ENCODE peak calls at places on chromosomes 7 and 10, in five cellular contexts. One of them, this sample, is unnamed.
A peak's percentile ranks its signal among the peaks of the same experiment; 100 is the strongest.

GRCh38 chr7:124452176-124452575 is 313.4 kb downstream of the GPR37 start:
- DNase-seq in sigmoid colon: no peak
- DNase-seq in neural progenitor cell: no peak
- DNase-seq in CD8-positive, alpha-beta T cell: no peak
- DNase-seq in cardiac fibroblast: no peak
- DNase-seq in this sample: no peak

GRCh38 chr7:129875160-129875559 is 77.6 kb downstream of the UBE2H start:
- DNase-seq in sigmoid colon: no peak
- DNase-seq in neural progenitor cell: no peak
- DNase-seq in CD8-positive, alpha-beta T cell: no peak
- DNase-seq in cardiac fibroblast: no peak
- DNase-seq in this sample: no peak

GRCh38 chr10:117374506-117375359 is 507 bp downstream of the PDZD8 start:
- DNase-seq in sigmoid colon: peak; percentile 68
- DNase-seq in neural progenitor cell: peak; percentile 77
- DNase-seq in CD8-positive, alpha-beta T cell: peak; percentile 31
- DNase-seq in cardiac fibroblast: peak; percentile 35
- DNase-seq in this sample: peak; percentile 45

GRCh38 chr10:31774291-31774900 is 154.2 kb downstream of the ARHGAP12 start:
- DNase-seq in sigmoid colon: no peak
- DNase-seq in neural progenitor cell: peak; percentile 91
- DNase-seq in CD8-positive, alpha-beta T cell: no peak
- DNase-seq in cardiac fibroblast: no peak
- DNase-seq in this sample: no peak

GRCh38 chr10:102242118-102242485 is 790 bp upstream of the PITX3 start:
- DNase-seq in sigmoid colon: no peak
- DNase-seq in neural progenitor cell: no peak
- DNase-seq in CD8-positive, alpha-beta T cell: no peak
- DNase-seq in cardiac fibroblast: no peak
- DNase-seq in this sample: no peak

GRCh38 chr10:120103957-120104560 is 211.5 kb downstream of the SEC23IP start:
- DNase-seq in sigmoid colon: no peak
- DNase-seq in neural progenitor cell: no peak
- DNase-seq in CD8-positive, alpha-beta T cell: no peak
- DNase-seq in cardiac fibroblast: no peak
- DNase-seq in this sample: no peak

GRCh38 chr7:138245216-138245615 is 169.0 kb downstream of the AKR1D1 start:
- DNase-seq in sigmoid colon: no peak
- DNase-seq in neural progenitor cell: no peak
- DNase-seq in CD8-positive, alpha-beta T cell: no peak
- DNase-seq in cardiac fibroblast: no peak
- DNase-seq in this sample: no peak

GRCh38 chr7:155696747-155697146 is 52.3 kb downstream of the RBM33 start:
- DNase-seq in sigmoid colon: no peak
- DNase-seq in neural progenitor cell: no peak
- DNase-seq in CD8-positive, alpha-beta T cell: no peak
- DNase-seq in cardiac fibroblast: no peak
- DNase-seq in this sample: no peak

GRCh38 chr10:110142965-110143364 is 64.4 kb upstream of the MXI1 start:
- DNase-seq in sigmoid colon: no peak
- DNase-seq in neural progenitor cell: no peak
- DNase-seq in CD8-positive, alpha-beta T cell: no peak
- DNase-seq in cardiac fibroblast: no peak
- DNase-seq in this sample: no peak

GRCh38 chr7:102155821-102156441 is 130.7 kb upstream of the SH2B2 start:
- DNase-seq in sigmoid colon: no peak
- DNase-seq in neural progenitor cell: no peak
- DNase-seq in CD8-positive, alpha-beta T cell: no peak
- DNase-seq in cardiac fibroblast: no peak
- DNase-seq in this sample: no peak

GRCh38 chr7:105878746-105879605 is 2.6 kb upstream of the ATXN7L1 start:
- DNase-seq in sigmoid colon: no peak
- DNase-seq in neural progenitor cell: no peak
- DNase-seq in CD8-positive, alpha-beta T cell: no peak
- DNase-seq in cardiac fibroblast: no peak
- DNase-seq in this sample: no peak

GRCh38 chr7:105875505-105875904 is 894 bp downstream of the ATXN7L1 start:
- DNase-seq in sigmoid colon: no peak
- DNase-seq in neural progenitor cell: no peak
- DNase-seq in CD8-positive, alpha-beta T cell: no peak
- DNase-seq in cardiac fibroblast: no peak
- DNase-seq in this sample: no peak

GRCh38 chr7:105876091-105876963 is at the start of gene ATXN7L1:
- DNase-seq in sigmoid colon: peak; percentile 98
- DNase-seq in neural progenitor cell: peak; percentile 98
- DNase-seq in CD8-positive, alpha-beta T cell: peak; percentile 85
- DNase-seq in cardiac fibroblast: peak; percentile 97
- DNase-seq in this sample: peak; percentile 98

GRCh38 chr7:105877736-105878135 is 1.3 kb upstream of the ATXN7L1 start:
- DNase-seq in sigmoid colon: no peak
- DNase-seq in neural progenitor cell: no peak
- DNase-seq in CD8-positive, alpha-beta T cell: no peak
- DNase-seq in cardiac fibroblast: no peak
- DNase-seq in this sample: no peak

GRCh38 chr7:105876964-105877601 is 684 bp upstream of the ATXN7L1 start:
- DNase-seq in sigmoid colon: peak; percentile 80
- DNase-seq in neural progenitor cell: peak; percentile 81
- DNase-seq in CD8-positive, alpha-beta T cell: peak; percentile 25
- DNase-seq in cardiac fibroblast: peak; percentile 55
- DNase-seq in this sample: peak; percentile 30
- TF ChIP-seq CTCF in sigmoid colon: no peak
- TF ChIP-seq CTCF in neural progenitor cell: no peak
- TF ChIP-seq CTCF in CD8-positive, alpha-beta T cell: no peak
- TF ChIP-seq CTCF in cardiac fibroblast: peak; percentile 16
- TF ChIP-seq CTCF in this sample: no peak

GRCh38 chr7:132652507-132652906 is 76.2 kb upstream of the PLXNA4 start:
- DNase-seq in sigmoid colon: no peak
- DNase-seq in neural progenitor cell: no peak
- DNase-seq in CD8-positive, alpha-beta T cell: no peak
- DNase-seq in cardiac fibroblast: no peak
- DNase-seq in this sample: no peak

GRCh38 chr7:132653364-132653930 is 77.2 kb upstream of the PLXNA4 start:
- DNase-seq in sigmoid colon: no peak
- DNase-seq in neural progenitor cell: no peak
- DNase-seq in CD8-positive, alpha-beta T cell: no peak
- DNase-seq in cardiac fibroblast: no peak
- DNase-seq in this sample: no peak

GRCh38 chr7:132656846-132657776 is 80.8 kb upstream of the PLXNA4 start:
- DNase-seq in sigmoid colon: no peak
- DNase-seq in neural progenitor cell: peak; percentile 38
- DNase-seq in CD8-positive, alpha-beta T cell: no peak
- DNase-seq in cardiac fibroblast: peak; percentile 18
- DNase-seq in this sample: peak; percentile 53

GRCh38 chr7:132655071-132655761 is 78.9 kb upstream of the PLXNA4 start:
- DNase-seq in sigmoid colon: peak; percentile 70
- DNase-seq in neural progenitor cell: peak; percentile 36
- DNase-seq in CD8-positive, alpha-beta T cell: peak; percentile 64
- DNase-seq in cardiac fibroblast: peak; percentile 30
- DNase-seq in this sample: no peak

GRCh38 chr7:132654150-132654549 is 77.9 kb upstream of the PLXNA4 start:
- DNase-seq in sigmoid colon: no peak
- DNase-seq in neural progenitor cell: no peak
- DNase-seq in CD8-positive, alpha-beta T cell: no peak
- DNase-seq in cardiac fibroblast: peak; percentile 21
- DNase-seq in this sample: no peak
- TF ChIP-seq CTCF in sigmoid colon: no peak
- TF ChIP-seq CTCF in neural progenitor cell: peak; percentile 37
- TF ChIP-seq CTCF in CD8-positive, alpha-beta T cell: no peak
- TF ChIP-seq CTCF in cardiac fibroblast: peak; percentile 43
- TF ChIP-seq CTCF in this sample: no peak

DNA sequence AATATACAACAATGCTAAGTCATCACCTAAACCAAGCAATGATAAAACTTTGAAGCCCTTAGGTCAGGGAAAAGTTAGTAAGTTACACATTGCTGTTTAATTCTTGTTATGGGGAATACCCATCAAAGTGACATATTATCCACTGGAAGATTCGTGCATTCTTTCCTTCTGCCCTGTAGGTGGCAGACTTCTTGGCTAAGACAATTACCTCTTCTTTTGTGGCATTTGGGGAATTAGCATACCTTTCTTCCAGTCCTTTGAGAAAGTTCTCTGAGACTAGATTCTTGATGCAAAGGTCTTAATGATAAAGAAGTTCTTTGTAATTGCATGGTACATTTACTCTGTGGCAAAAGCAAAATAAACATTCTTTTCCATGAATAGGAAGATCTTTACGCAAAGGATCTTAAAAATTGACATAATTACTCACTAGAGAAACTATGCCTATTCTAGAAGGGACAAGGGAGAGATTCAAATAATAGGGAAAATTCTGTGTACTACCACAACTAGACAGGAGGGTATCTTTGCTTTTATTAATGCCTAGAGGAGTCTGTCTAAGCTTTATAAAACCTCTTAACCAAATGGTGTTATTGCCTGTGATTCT is 395.9 kb downstream of the GRM8 start:
- DNase-seq in sigmoid colon: no peak
- DNase-seq in neural progenitor cell: peak; percentile 70
- DNase-seq in CD8-positive, alpha-beta T cell: no peak
- DNase-seq in cardiac fibroblast: peak; percentile 1
- DNase-seq in this sample: peak; percentile 31
- TF ChIP-seq CTCF in sigmoid colon: no peak
- TF ChIP-seq CTCF in neural progenitor cell: peak; percentile 79
- TF ChIP-seq CTCF in CD8-positive, alpha-beta T cell: peak; percentile 12
- TF ChIP-seq CTCF in cardiac fibroblast: no peak
- TF ChIP-seq CTCF in this sample: peak; percentile 56

DNA sequence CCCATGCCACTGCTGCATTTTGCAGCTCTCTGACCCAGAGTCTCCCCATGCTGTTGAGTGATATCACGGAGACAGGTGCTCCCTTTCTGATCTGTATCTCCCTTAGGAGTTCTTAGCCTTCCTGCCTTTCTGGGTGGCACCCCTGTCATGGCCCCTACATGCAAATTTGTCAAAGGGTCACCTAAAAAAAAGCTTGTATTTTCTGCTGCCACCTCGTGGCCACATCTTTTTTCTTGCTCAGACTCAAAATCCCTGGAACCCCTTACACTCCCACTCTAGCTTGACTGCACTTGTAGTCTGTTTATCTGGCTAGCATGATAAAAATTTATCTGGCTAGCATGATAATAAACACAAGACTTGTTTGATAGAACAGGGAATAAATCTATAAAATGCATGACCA is 809.1 kb downstream of the SORCS1 start:
- DNase-seq in sigmoid colon: no peak
- DNase-seq in neural progenitor cell: peak; percentile 29
- DNase-seq in CD8-positive, alpha-beta T cell: no peak
- DNase-seq in cardiac fibroblast: peak; percentile 25
- DNase-seq in this sample: peak; percentile 27
- TF ChIP-seq CTCF in sigmoid colon: no peak
- TF ChIP-seq CTCF in neural progenitor cell: peak; percentile 61
- TF ChIP-seq CTCF in CD8-positive, alpha-beta T cell: no peak
- TF ChIP-seq CTCF in cardiac fibroblast: peak; percentile 34
- TF ChIP-seq CTCF in this sample: peak; percentile 35

This sample was measured in MCF 10A.